ENCODE peak calls at places on chromosomes 1 and 21, in nine cellular contexts. H is GM04503; D is NCI-H2029; O is naive thymus-derived CD4-positive, alpha-beta T cell; T is LoVo; U is CMK; E is mucosa of gallbladder; W is MV-4-11; R is activated naive CD8-positive, alpha-beta T cell treated with anti-CD3 and anti-CD28 coated beads, Interleukin-2, amount 50 U/mL, for 24 hours. Y is an unnamed sample.
A peak's percentile ranks its signal among the peaks of the same experiment; 100 is the strongest.

GRCh38 chr1:61160526-61160925 is 78.2 kb downstream of the NFIA start:
- DNase-seq in H (no peak), D (no peak), O (no peak), T (no peak), U (no peak), E (no peak), W (no peak), R (no peak), Y (no peak)

GRCh38 chr1:20540281-20540680 is 12.1 kb upstream of the FAM43B start:
- DNase-seq in H (no peak), D (no peak), O (no peak), T (no peak), U (no peak), E (no peak), W (no peak), R (no peak), Y (no peak)

GRCh38 chr1:22104865-22105437 is 37.9 kb downstream of the WNT4 start:
- DNase-seq in H (no peak), D (no peak), O (no peak), T (no peak), U (no peak), E (no peak), W (no peak), R (peak; percentile 33), Y (no peak)

GRCh38 chr1:11768821-11769220 is 6.8 kb downstream of the C1orf167 start:
- DNase-seq in H (no peak), D (no peak), O (no peak), T (no peak), U (no peak), E (no peak), W (no peak), R (no peak), Y (peak; percentile 36)

GRCh38 chr1:7390604-7391000 is 380.5 kb upstream of the VAMP3 start:
- DNase-seq in H (no peak), D (no peak), O (no peak), T (no peak), U (no peak), E (peak; percentile 4), W (no peak), R (no peak), Y (no peak)

GRCh38 chr1:163055531-163055930 is 13.6 kb upstream of the RGS4 start:
- DNase-seq in H (no peak), D (peak; percentile 91), O (no peak), T (no peak), U (no peak), E (no peak), W (no peak), R (no peak), Y (peak; percentile 19)

GRCh38 chr1:150572918-150573647 is 6.3 kb downstream of the MCL1 start:
- DNase-seq in H (no peak), D (no peak), O (no peak), T (no peak), U (no peak), E (no peak), W (peak; percentile 13), R (no peak), Y (no peak)

GRCh38 chr1:172723251-172723650 is 64.3 kb downstream of the FASLG start:
- DNase-seq in H (no peak), D (no peak), O (no peak), T (no peak), U (no peak), E (no peak), W (no peak), R (no peak), Y (peak; percentile 23)

GRCh38 chr1:151982300-151983005 is 11.2 kb downstream of the S100A10 start:
- DNase-seq in H (no peak), D (no peak), O (no peak), T (no peak), U (no peak), E (no peak), W (no peak), R (no peak), Y (no peak)

GRCh38 chr1:25728301-25728935 is 71.6 kb upstream of the SELENON start:
- DNase-seq in H (no peak), D (no peak), O (no peak), T (no peak), U (no peak), E (no peak), W (no peak), R (no peak), Y (no peak)

GRCh38 chr1:97186381-97186780 is 464.8 kb downstream of the PTBP2 start:
- DNase-seq in H (no peak), D (no peak), O (no peak), T (no peak), U (no peak), E (no peak), W (peak; percentile 11), R (no peak), Y (peak; percentile 38)

GRCh38 chr1:219812086-219812485 is 116.3 kb downstream of the SLC30A10 start:
- DNase-seq in H (no peak), D (no peak), O (no peak), T (no peak), U (no peak), E (no peak), W (no peak), R (no peak), Y (peak; percentile 26)

GRCh38 chr1:43908858-43909257 is 24.7 kb upstream of the ARTN start:
- DNase-seq in H (no peak), D (no peak), O (no peak), T (no peak), U (no peak), E (no peak), W (no peak), R (no peak), Y (peak; percentile 59)

GRCh38 chr1:110195196-110195595 is 14.9 kb upstream of the KCNC4 start:
- DNase-seq in H (no peak), D (no peak), O (no peak), T (no peak), U (no peak), E (no peak), W (no peak), R (no peak), Y (no peak)

GRCh38 chr1:119743776-119744597 is 24.7 kb downstream of the HMGCS2 start:
- DNase-seq in H (peak; percentile 11), D (peak; percentile 40), O (no peak), T (peak; percentile 71), U (peak; percentile 41), E (peak; percentile 55), W (peak; percentile 62), R (peak; percentile 60), Y (peak; percentile 84)

GRCh38 chr1:112721966-112722524 is 6.9 kb upstream of the PPM1J start:
- DNase-seq in H (no peak), D (no peak), O (no peak), T (no peak), U (no peak), E (no peak), W (no peak), R (no peak), Y (no peak)

GRCh38 chr1:117001254-117001927 is at the start of gene CD101:
- DNase-seq in H (no peak), D (no peak), O (no peak), T (no peak), U (no peak), E (no peak), W (peak; percentile 91), R (no peak), Y (no peak)

GRCh38 chr1:117608758-117609157 is 2.9 kb downstream of the TENT5C start:
- DNase-seq in H (no peak), D (no peak), O (no peak), T (no peak), U (no peak), E (no peak), W (no peak), R (no peak), Y (no peak)

GRCh38 chr1:169427081-169427611 is at the start of gene CCDC181:
- DNase-seq in H (no peak), D (no peak), O (no peak), T (no peak), U (peak; percentile 61), E (peak; percentile 53), W (no peak), R (peak; percentile 73), Y (peak; percentile 94)

GRCh38 chr1:117101334-117101733 is 20.2 kb downstream of the TRIM45 start:
- DNase-seq in H (no peak), D (no peak), O (no peak), T (no peak), U (no peak), E (no peak), W (no peak), R (no peak), Y (no peak)

GRCh38 chr1:199995096-199995685 is 32.3 kb upstream of the NR5A2 start:
- DNase-seq in H (no peak), D (no peak), O (no peak), T (peak; percentile 15), U (no peak), E (no peak), W (no peak), R (no peak), Y (no peak)

GRCh38 chr1:3712573-3713535 is 39.4 kb upstream of the CCDC27 start:
- DNase-seq in H (no peak), D (no peak), O (no peak), T (no peak), U (no peak), E (no peak), W (no peak), R (no peak), Y (no peak)

GRCh38 chr1:101079341-101079740 is 53.8 kb upstream of the DPH5 start:
- DNase-seq in H (no peak), D (no peak), O (no peak), T (no peak), U (peak; percentile 47), E (no peak), W (no peak), R (no peak), Y (no peak)

GRCh38 chr1:246602194-246602593 is 35.9 kb downstream of the CNST start:
- DNase-seq in H (no peak), D (no peak), O (no peak), T (no peak), U (no peak), E (no peak), W (peak; percentile 57), R (no peak), Y (no peak)

GRCh38 chr1:172499636-172500141 is 33.3 kb upstream of the SUCO start:
- DNase-seq in H (no peak), D (no peak), O (no peak), T (peak; percentile 76), U (no peak), E (peak; percentile 88), W (no peak), R (no peak), Y (peak; percentile 63)

GRCh38 chr1:110524311-110525249 is 5.6 kb upstream of the KCNA10 start:
- DNase-seq in H (no peak), D (peak; percentile 31), O (peak; percentile 15), T (peak; percentile 30), U (peak; percentile 18), E (no peak), W (peak; percentile 28), R (peak; percentile 59), Y (peak; percentile 80)

GRCh38 chr1:220198186-220199005 is 73.9 kb downstream of the RAB3GAP2 start:
- DNase-seq in H (no peak), D (no peak), O (no peak), T (no peak), U (no peak), E (no peak), W (no peak), R (no peak), Y (no peak)

GRCh38 chr1:24987875-24988559 is 57.9 kb upstream of the RUNX3 start:
- DNase-seq in H (no peak), D (no peak), O (no peak), T (no peak), U (no peak), E (no peak), W (no peak), R (no peak), Y (peak; percentile 42)

GRCh38 chr21:27412530-27412929 is 445.6 kb upstream of the ADAMTS5 start:
- DNase-seq in H (no peak), D (no peak), O (no peak), T (no peak), U (no peak), E (no peak), W (no peak), R (no peak), Y (no peak)

GRCh38 chr1:116394270-116394669 is 21.2 kb downstream of the ATP1A1 start:
- DNase-seq in H (no peak), D (no peak), O (no peak), T (no peak), U (no peak), E (no peak), W (peak; percentile 20), R (no peak), Y (no peak)

Y was measured in mesendoderm.